ENCODE peak calls at places on chromosomes 16 and 17, in five cellular contexts. One of them, this sample, is unnamed.

GRCh38 chr17:6045621-6046357 is 24.4 kb upstream of the WSCD1 start:
- DNase-seq in lower leg skin: no peak
- DNase-seq in NCI-H1436: no peak
- DNase-seq in AG09309: no peak
- DNase-seq in activated naive CD8-positive, alpha-beta T cell treated with anti-CD3 and anti-CD28 coated beads for 36 hours: no peak
- DNase-seq in this sample: no peak

GRCh38 chr17:17900615-17901520 is 64.1 kb upstream of the SREBF1 start:
- DNase-seq in lower leg skin: peak
- DNase-seq in NCI-H1436: no peak
- DNase-seq in AG09309: peak
- DNase-seq in activated naive CD8-positive, alpha-beta T cell treated with anti-CD3 and anti-CD28 coated beads for 36 hours: no peak
- DNase-seq in this sample: peak

GRCh38 chr16:86362155-86362849 is 148.0 kb upstream of the FOXF1 start:
- DNase-seq in lower leg skin: no peak
- DNase-seq in NCI-H1436: no peak
- DNase-seq in AG09309: no peak
- DNase-seq in activated naive CD8-positive, alpha-beta T cell treated with anti-CD3 and anti-CD28 coated beads for 36 hours: no peak
- DNase-seq in this sample: peak

GRCh38 chr16:50279142-50279865 is 13.0 kb downstream of the ADCY7 start:
- DNase-seq in lower leg skin: peak
- DNase-seq in NCI-H1436: no peak
- DNase-seq in AG09309: no peak
- DNase-seq in activated naive CD8-positive, alpha-beta T cell treated with anti-CD3 and anti-CD28 coated beads for 36 hours: no peak
- DNase-seq in this sample: no peak

GRCh38 chr16:12220721-12221120 is 244.2 kb downstream of the SNX29 start:
- DNase-seq in lower leg skin: no peak
- DNase-seq in NCI-H1436: no peak
- DNase-seq in AG09309: no peak
- DNase-seq in activated naive CD8-positive, alpha-beta T cell treated with anti-CD3 and anti-CD28 coated beads for 36 hours: no peak
- DNase-seq in this sample: no peak

GRCh38 chr17:44829558-44830358 is at the start of gene GJC1:
- DNase-seq in lower leg skin: no peak
- DNase-seq in NCI-H1436: peak
- DNase-seq in AG09309: no peak
- DNase-seq in activated naive CD8-positive, alpha-beta T cell treated with anti-CD3 and anti-CD28 coated beads for 36 hours: peak
- DNase-seq in this sample: peak

GRCh38 chr17:50845260-50846147 is 10.1 kb downstream of the WFIKKN2 start:
- DNase-seq in lower leg skin: no peak
- DNase-seq in NCI-H1436: no peak
- DNase-seq in AG09309: no peak
- DNase-seq in activated naive CD8-positive, alpha-beta T cell treated with anti-CD3 and anti-CD28 coated beads for 36 hours: no peak
- DNase-seq in this sample: no peak

GRCh38 chr16:88770459-88771293 is 14.3 kb downstream of the PIEZO1 start:
- DNase-seq in lower leg skin: no peak
- DNase-seq in NCI-H1436: no peak
- DNase-seq in AG09309: no peak
- DNase-seq in activated naive CD8-positive, alpha-beta T cell treated with anti-CD3 and anti-CD28 coated beads for 36 hours: peak
- DNase-seq in this sample: no peak

GRCh38 chr17:17877548-17878358 is 41.0 kb upstream of the SREBF1 start:
- DNase-seq in lower leg skin: peak
- DNase-seq in NCI-H1436: no peak
- DNase-seq in AG09309: peak
- DNase-seq in activated naive CD8-positive, alpha-beta T cell treated with anti-CD3 and anti-CD28 coated beads for 36 hours: no peak
- DNase-seq in this sample: no peak

GRCh38 chr17:34220776-34221390 is 34.2 kb upstream of the CCL2 start:
- DNase-seq in lower leg skin: no peak
- DNase-seq in NCI-H1436: no peak
- DNase-seq in AG09309: no peak
- DNase-seq in activated naive CD8-positive, alpha-beta T cell treated with anti-CD3 and anti-CD28 coated beads for 36 hours: no peak
- DNase-seq in this sample: no peak

GRCh38 chr17:64355536-64356303 is 34.9 kb downstream of the PECAM1 start:
- DNase-seq in lower leg skin: peak
- DNase-seq in NCI-H1436: no peak
- DNase-seq in AG09309: no peak
- DNase-seq in activated naive CD8-positive, alpha-beta T cell treated with anti-CD3 and anti-CD28 coated beads for 36 hours: peak
- DNase-seq in this sample: peak

GRCh38 chr17:81537343-81537855 is 9.2 kb downstream of the FSCN2 start:
- DNase-seq in lower leg skin: no peak
- DNase-seq in NCI-H1436: peak
- DNase-seq in AG09309: no peak
- DNase-seq in activated naive CD8-positive, alpha-beta T cell treated with anti-CD3 and anti-CD28 coated beads for 36 hours: peak
- DNase-seq in this sample: no peak

GRCh38 chr16:74603848-74604247 is 3.1 kb downstream of the GLG1 start:
- DNase-seq in lower leg skin: no peak
- DNase-seq in NCI-H1436: no peak
- DNase-seq in AG09309: no peak
- DNase-seq in activated naive CD8-positive, alpha-beta T cell treated with anti-CD3 and anti-CD28 coated beads for 36 hours: no peak
- DNase-seq in this sample: peak

GRCh38 chr16:8998114-8998513 is 34.4 kb upstream of the USP7 start:
- DNase-seq in lower leg skin: no peak
- DNase-seq in NCI-H1436: no peak
- DNase-seq in AG09309: peak
- DNase-seq in activated naive CD8-positive, alpha-beta T cell treated with anti-CD3 and anti-CD28 coated beads for 36 hours: no peak
- DNase-seq in this sample: no peak

GRCh38 chr16:88784074-88784855 is 755 bp downstream of the PIEZO1 start:
- DNase-seq in lower leg skin: no peak
- DNase-seq in NCI-H1436: no peak
- DNase-seq in AG09309: no peak
- DNase-seq in activated naive CD8-positive, alpha-beta T cell treated with anti-CD3 and anti-CD28 coated beads for 36 hours: peak
- DNase-seq in this sample: peak